ENCODE peak calls at places on chromosomes 5 and 9, in six cellular contexts. P, E, U, O, A and T are unnamed samples.

GRCh38 chr5:82406200-82406773 is 128.1 kb upstream of the RPS23 start:
- DNase-seq in P (peak; percentile 68), E (no peak), U (no peak), O (peak; percentile 95), A (no peak), T (peak; percentile 69)

GRCh38 chr9:128945798-128946501 is 1.5 kb downstream of the DOLK start:
- DNase-seq in P (no peak), E (no peak), U (no peak), O (no peak), A (no peak), T (no peak)

GRCh38 chr9:109652112-109652511 is 127.9 kb upstream of the PALM2AKAP2 start:
- DNase-seq in P (peak; percentile 10), E (no peak), U (no peak), O (no peak), A (no peak), T (no peak)

GRCh38 chr9:130254753-130255637 is 10.6 kb upstream of the HMCN2 start:
- DNase-seq in P (no peak), E (no peak), U (no peak), O (peak; percentile 21), A (no peak), T (no peak)

GRCh38 chr9:106797299-106797698 is 65.7 kb upstream of the ZNF462 start:
- DNase-seq in P (no peak), E (no peak), U (no peak), O (peak; percentile 32), A (no peak), T (no peak)

GRCh38 chr9:104279535-104280215 is 185.6 kb downstream of the SMC2 start:
- DNase-seq in P (no peak), E (no peak), U (no peak), O (no peak), A (no peak), T (no peak)

GRCh38 chr9:136518623-136519022 is 27.2 kb downstream of the NOTCH1 start:
- DNase-seq in P (no peak), E (no peak), U (no peak), O (no peak), A (no peak), T (no peak)

GRCh38 chr5:82259172-82259800 is 18.9 kb downstream of the RPS23 start:
- DNase-seq in P (peak; percentile 47), E (no peak), U (no peak), O (peak; percentile 49), A (no peak), T (peak; percentile 39)

GRCh38 chr5:87541668-87542067 is 128.9 kb upstream of the CCNH start:
- DNase-seq in P (no peak), E (no peak), U (no peak), O (no peak), A (no peak), T (no peak)
- H2BK15ac ChIP-seq in P (no peak overlapping the region), E (no peak overlapping the region), U (no peak overlapping the region), O (no peak overlapping the region), A (no peak overlapping the region), T (no peak overlapping the region)

DNA sequence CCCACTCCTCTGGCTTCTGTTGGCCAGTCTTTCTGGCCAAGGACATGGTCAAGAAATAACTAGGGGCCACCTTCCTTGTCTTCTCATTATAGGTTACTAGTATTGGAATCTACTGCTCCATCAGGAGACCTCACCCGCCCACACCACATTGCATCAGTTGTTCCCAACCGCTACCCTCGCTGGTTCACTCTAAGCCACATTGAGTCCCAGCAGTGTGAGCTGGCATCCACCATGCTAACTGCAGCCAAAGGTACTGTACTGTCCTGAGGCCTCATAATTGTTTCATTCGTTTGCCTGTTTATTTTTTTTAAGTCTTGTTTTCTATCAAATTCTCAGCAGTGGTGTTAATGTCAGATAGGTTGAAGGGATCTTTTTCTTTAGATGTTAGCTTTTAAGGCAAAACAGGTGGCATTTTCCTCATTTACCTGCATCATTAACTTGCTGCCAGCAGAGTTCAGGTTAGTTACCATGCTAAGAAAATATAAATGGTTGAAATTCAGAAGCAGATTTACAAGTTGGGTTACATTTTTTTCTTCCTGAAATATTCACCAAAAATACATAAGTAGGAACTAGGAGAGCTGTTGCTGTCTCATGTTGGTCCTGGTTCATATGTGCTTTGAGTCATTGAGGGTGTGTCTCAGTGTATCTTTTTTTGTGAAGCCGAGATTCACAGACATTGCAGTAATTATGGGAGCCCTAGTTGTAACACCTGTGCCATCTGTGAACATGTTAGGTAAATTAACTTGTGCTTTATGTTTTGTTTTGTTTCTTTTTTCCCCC is 206.9 kb downstream of the ZSWIM6 start:
- DNase-seq in P (no peak), E (no peak), U (no peak), O (no peak), A (no peak), T (no peak)
- H2BK15ac ChIP-seq in P (no peak overlapping the region), E (no peak overlapping the region), U (no peak overlapping the region), O (no peak overlapping the region), A (no peak overlapping the region), T (no peak overlapping the region)

GRCh38 chr5:96528816-96529474 is 95.9 kb upstream of the PCSK1 start:
- DNase-seq in P (no peak), E (no peak), U (no peak), O (no peak), A (no peak), T (no peak)

GRCh38 chr5:96537386-96537785 is 104.3 kb upstream of the PCSK1 start:
- DNase-seq in P (peak; percentile 89), E (no peak), U (no peak), O (peak; percentile 89), A (no peak), T (no peak)

GRCh38 chr5:96529559-96529958 is 96.5 kb upstream of the PCSK1 start:
- DNase-seq in P (no peak), E (no peak), U (no peak), O (no peak), A (no peak), T (no peak)

GRCh38 chr5:96530901-96531300 is 97.9 kb upstream of the PCSK1 start:
- DNase-seq in P (no peak), E (no peak), U (no peak), O (no peak), A (no peak), T (no peak)

DNA sequence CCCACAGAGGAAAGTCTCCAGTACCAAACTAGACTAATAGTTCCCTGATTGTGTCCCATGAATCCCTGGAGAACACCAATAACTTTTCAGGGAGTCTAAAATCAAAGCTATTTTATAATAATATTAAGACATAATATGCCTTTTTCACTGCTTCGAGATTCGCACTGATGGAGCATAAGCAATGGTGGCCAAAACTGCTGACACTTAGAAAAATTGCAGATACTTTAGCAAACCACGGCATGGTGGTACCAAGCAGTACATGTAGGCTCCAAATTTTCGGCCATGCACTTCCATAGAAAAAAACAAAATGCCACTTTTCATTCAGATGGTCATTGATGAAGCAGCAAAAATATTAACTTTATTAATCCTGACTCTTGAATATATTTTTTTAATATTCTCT is 100.3 kb upstream of the PCSK1 start:
- DNase-seq in P (no peak), E (no peak), U (no peak), O (no peak), A (no peak), T (no peak)
- H2BK15ac ChIP-seq in P (no peak overlapping the region), E (no peak overlapping the region), U (no peak overlapping the region), O (no peak overlapping the region), A (no peak overlapping the region), T (no peak overlapping the region)

GRCh38 chr9:115630126-115630840 is 512.3 kb upstream of the TNC start:
- DNase-seq in P (no peak), E (peak; percentile 49), U (no peak), O (peak; percentile 13), A (no peak), T (no peak)
- H2BK15ac ChIP-seq in P (peak overlapping the region; percentile 15), E (no peak overlapping the region), U (no peak overlapping the region), O (no peak overlapping the region), A (no peak overlapping the region), T (no peak overlapping the region)

DNA sequence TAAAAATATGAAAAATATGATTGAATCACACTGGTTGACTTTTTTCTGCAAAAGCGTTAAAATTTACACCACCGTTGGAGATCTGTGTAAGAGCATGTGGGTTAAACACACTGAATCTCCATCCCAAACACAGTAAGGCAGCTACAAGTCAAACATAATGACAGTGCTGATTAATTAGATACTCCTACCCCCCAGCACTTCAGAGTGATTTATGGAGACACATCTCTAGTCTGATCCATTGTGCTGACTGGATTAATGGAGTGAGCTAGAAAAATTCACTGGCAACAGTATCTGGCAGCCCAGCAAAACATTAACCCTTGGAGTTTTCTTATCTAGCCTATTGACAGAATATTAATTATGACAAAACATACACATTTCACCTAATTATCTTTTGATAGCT is 188.6 kb upstream of the ISL1 start:
- DNase-seq in P (no peak), E (no peak), U (no peak), O (no peak), A (no peak), T (no peak)
- H2BK15ac ChIP-seq in P (no peak overlapping the region), E (no peak overlapping the region), U (no peak overlapping the region), O (no peak overlapping the region), A (no peak overlapping the region), T (no peak overlapping the region)

GRCh38 chr5:14525397-14525796 is 56.2 kb upstream of the OTULINL start:
- DNase-seq in P (no peak), E (no peak), U (no peak), O (no peak), A (no peak), T (no peak)

GRCh38 chr5:14523243-14524034 is 58.2 kb upstream of the OTULINL start:
- DNase-seq in P (no peak), E (no peak), U (no peak), O (no peak), A (no peak), T (no peak)

GRCh38 chr5:14528926-14529325 is 52.7 kb upstream of the OTULINL start:
- DNase-seq in P (no peak), E (no peak), U (no peak), O (no peak), A (no peak), T (no peak)

GRCh38 chr5:14528115-14528514 is 53.5 kb upstream of the OTULINL start:
- DNase-seq in P (no peak), E (no peak), U (no peak), O (no peak), A (no peak), T (no peak)

GRCh38 chr5:14526493-14526892 is 55.1 kb upstream of the OTULINL start:
- DNase-seq in P (no peak), E (no peak), U (no peak), O (no peak), A (no peak), T (no peak)
- H2BK15ac ChIP-seq in P (no peak overlapping the region), E (no peak overlapping the region), U (no peak overlapping the region), O (no peak overlapping the region), A (no peak overlapping the region), T (no peak overlapping the region)